ENCODE peak calls at places on chromosomes 4 and X, in four cellular contexts. One of them, this sample, is unnamed.

GRCh38 chr4:113423631-113424030 is 337.9 kb downstream of the CAMK2D start:
- DNase-seq in caudate nucleus: no peak
- DNase-seq in H4: no peak
- DNase-seq in iPS DF 6.9: no peak
- DNase-seq in this sample: no peak

GRCh38 chr4:8896506-8896905 is 24.9 kb upstream of the HMX1 start:
- DNase-seq in iPS DF 6.9: no peak
- DNase-seq in H4: no peak
- DNase-seq in caudate nucleus: no peak
- DNase-seq in this sample: no peak

GRCh38 chr4:125369098-125369497 is 54.3 kb downstream of the FAT4 start:
- DNase-seq in H4: no peak
- DNase-seq in caudate nucleus: no peak
- DNase-seq in iPS DF 6.9: no peak
- DNase-seq in this sample: no peak

GRCh38 chr4:69115851-69116213 is 19.6 kb downstream of the UGT2B7 start:
- DNase-seq in H4: no peak
- DNase-seq in caudate nucleus: no peak
- DNase-seq in iPS DF 6.9: no peak
- DNase-seq in this sample: no peak

GRCh38 chr4:156144961-156145360 is 191.3 kb upstream of the CTSO start:
- DNase-seq in iPS DF 6.9: no peak
- DNase-seq in H4: no peak
- DNase-seq in caudate nucleus: no peak
- DNase-seq in this sample: no peak

GRCh38 chr4:5656415-5656814 is 51.9 kb downstream of the EVC2 start:
- DNase-seq in caudate nucleus: no peak
- DNase-seq in iPS DF 6.9: no peak
- DNase-seq in H4: no peak
- DNase-seq in this sample: no peak

GRCh38 chrX:66012094-66012534 is 27.8 kb downstream of the VSIG4 start:
- DNase-seq in caudate nucleus: no peak
- DNase-seq in H4: no peak
- DNase-seq in iPS DF 6.9: no peak
- DNase-seq in this sample: no peak

GRCh38 chr4:113659127-113659526 is 102.4 kb downstream of the CAMK2D start:
- DNase-seq in H4: no peak
- DNase-seq in iPS DF 6.9: no peak
- DNase-seq in caudate nucleus: no peak
- DNase-seq in this sample: no peak

GRCh38 chr4:48725414-48725813 is 54.7 kb downstream of the FRYL start:
- DNase-seq in iPS DF 6.9: no peak
- DNase-seq in caudate nucleus: no peak
- DNase-seq in H4: no peak
- DNase-seq in this sample: no peak

GRCh38 chr4:24799544-24800272 is 4.3 kb downstream of the SOD3 start:
- DNase-seq in iPS DF 6.9: no peak
- DNase-seq in H4: no peak
- DNase-seq in caudate nucleus: no peak
- DNase-seq in this sample: no peak

GRCh38 chr4:66178901-66179300 is 508.6 kb upstream of the EPHA5 start:
- DNase-seq in H4: peak
- DNase-seq in iPS DF 6.9: no peak
- DNase-seq in caudate nucleus: no peak
- DNase-seq in this sample: no peak

GRCh38 chrX:70664726-70665125 is 220.1 kb downstream of the DLG3 start:
- DNase-seq in H4: peak
- DNase-seq in iPS DF 6.9: no peak
- DNase-seq in caudate nucleus: no peak
- DNase-seq in this sample: no peak

GRCh38 chr4:137678796-137679195 is 146.5 kb upstream of the PCDH18 start:
- DNase-seq in H4: no peak
- DNase-seq in iPS DF 6.9: no peak
- DNase-seq in caudate nucleus: no peak
- DNase-seq in this sample: no peak

GRCh38 chr4:31674313-31674947 is 954.3 kb downstream of the PCDH7 start:
- DNase-seq in H4: peak
- DNase-seq in caudate nucleus: no peak
- DNase-seq in iPS DF 6.9: peak
- DNase-seq in this sample: no peak

GRCh38 chr4:178632415-178632814 is 1190.2 kb upstream of the AGA start:
- DNase-seq in H4: peak
- DNase-seq in iPS DF 6.9: no peak
- DNase-seq in caudate nucleus: no peak
- DNase-seq in this sample: no peak

GRCh38 chrX:34900691-34901090 is 41.9 kb upstream of the FAM47B start:
- DNase-seq in caudate nucleus: no peak
- DNase-seq in H4: no peak
- DNase-seq in iPS DF 6.9: no peak
- DNase-seq in this sample: no peak

GRCh38 chr4:1033840-1034551 is 22.6 kb downstream of the FGFRL1 start:
- DNase-seq in iPS DF 6.9: no peak
- DNase-seq in H4: no peak
- DNase-seq in caudate nucleus: no peak
- DNase-seq in this sample: peak

GRCh38 chr4:75653845-75654503 is 19.2 kb downstream of the G3BP2 start:
- DNase-seq in H4: peak
- DNase-seq in caudate nucleus: no peak
- DNase-seq in iPS DF 6.9: no peak
- DNase-seq in this sample: no peak

GRCh38 chr4:185305979-185306442 is 89.7 kb downstream of the LRP2BP start:
- DNase-seq in iPS DF 6.9: no peak
- DNase-seq in caudate nucleus: no peak
- DNase-seq in H4: peak
- DNase-seq in this sample: no peak

GRCh38 chr4:154807042-154807630 is 26.1 kb downstream of the RBM46 start:
- DNase-seq in iPS DF 6.9: no peak
- DNase-seq in caudate nucleus: no peak
- DNase-seq in H4: peak
- DNase-seq in this sample: no peak

GRCh38 chr4:118823471-118823870 is 12.5 kb downstream of the SEC24D start:
- DNase-seq in H4: no peak
- DNase-seq in iPS DF 6.9: no peak
- DNase-seq in caudate nucleus: no peak
- DNase-seq in this sample: no peak

This sample was measured in amygdala.